ENCODE peak calls at places on chromosome 1, in ten cellular contexts. D is right atrium auricular region, B is prostate gland, I is PC-9, Y is RWPE1, X is heart left ventricle, V is breast epithelium, E is transverse colon, W is dorsolateral prefrontal cortex, G is psoas muscle. C is an unnamed sample.

GRCh38 chr1:14332158-14332557 is 266.3 kb upstream of the KAZN start:
- DNase-seq in W (no peak), G (no peak), D (no peak), X (no peak), I (no peak), E (no peak), B (no peak), V (no peak), Y (no peak), C (no peak)

GRCh38 chr1:184433928-184434502 is 47.2 kb downstream of the C1orf21 start:
- DNase-seq in B (no peak), E (no peak), W (no peak), D (no peak), I (no peak), Y (no peak), V (no peak), G (no peak), X (no peak), C (no peak)

GRCh38 chr1:230868736-230869385 is 540 bp upstream of the C1orf198 start:
- DNase-seq in D (no peak), V (peak; percentile 66), G (peak; percentile 64), Y (no peak), W (no peak), X (peak; percentile 51), B (peak; percentile 44), I (peak; percentile 71), E (peak; percentile 60), C (peak; percentile 61)

GRCh38 chr1:224380003-224380402 is 23.3 kb downstream of the CNIH4 start:
- DNase-seq in W (no peak), V (no peak), X (no peak), I (no peak), B (no peak), G (no peak), E (no peak), D (no peak), Y (no peak), C (no peak)

GRCh38 chr1:150511551-150511950 is 3.6 kb downstream of the ECM1 start:
- DNase-seq in D (no peak), Y (no peak), W (no peak), I (no peak), X (no peak), V (no peak), G (no peak), E (no peak), B (no peak), C (no peak)

GRCh38 chr1:221069956-221070355 is 190.7 kb downstream of the HLX start:
- DNase-seq in D (no peak), G (no peak), V (no peak), X (no peak), W (no peak), I (no peak), B (no peak), E (no peak), Y (no peak), C (no peak)

GRCh38 chr1:176466514-176466913 is 3.5 kb downstream of the PAPPA2 start:
- DNase-seq in B (no peak), X (no peak), E (no peak), G (no peak), W (no peak), I (peak; percentile 4), V (no peak), D (no peak), Y (peak; percentile 13), C (no peak)

GRCh38 chr1:29804181-29804899 is 568.0 kb downstream of the PTPRU start:
- DNase-seq in I (no peak), Y (no peak), G (no peak), E (no peak), B (no peak), W (no peak), V (peak; percentile 17), D (peak; percentile 11), X (no peak), C (peak; percentile 17)

GRCh38 chr1:164709541-164710287 is 150.7 kb downstream of the PBX1 start:
- DNase-seq in D (no peak), V (no peak), G (no peak), W (no peak), B (no peak), I (no peak), E (no peak), X (no peak), Y (no peak), C (no peak)

GRCh38 chr1:152783095-152783494 is 3.0 kb upstream of the LCE1E start:
- DNase-seq in W (no peak), G (no peak), B (no peak), Y (no peak), E (no peak), I (no peak), D (no peak), X (no peak), V (no peak), C (no peak)

GRCh38 chr1:224065455-224065854 is 48.5 kb upstream of the FBXO28 start:
- DNase-seq in Y (peak; percentile 59), W (no peak), I (peak; percentile 65), E (peak; percentile 62), G (no peak), B (no peak), X (no peak), V (no peak), D (no peak), C (no peak)

GRCh38 chr1:154418062-154418897 is 13.1 kb downstream of the IL6R start:
- DNase-seq in B (peak; percentile 95), V (peak; percentile 79), D (no peak), X (no peak), E (peak; percentile 92), Y (peak; percentile 97), G (peak; percentile 67), W (no peak), I (peak; percentile 92), C (peak; percentile 85)
- TF ChIP-seq CTCF in B (no peak), V (no peak), D (no peak), X (no peak), E (no peak), Y (no peak), G (no peak), W (no peak), I (no peak), C (no peak)

GRCh38 chr1:22039594-22040347 is 12.7 kb upstream of the CDC42 start:
- DNase-seq in W (no peak), V (no peak), I (peak; percentile 66), G (peak; percentile 56), Y (peak; percentile 32), D (no peak), X (peak; percentile 74), E (peak; percentile 88), B (peak; percentile 46), C (peak; percentile 85)

GRCh38 chr1:22041505-22041904 is 11.0 kb upstream of the CDC42 start:
- DNase-seq in B (peak; percentile 19), V (no peak), Y (no peak), X (no peak), W (no peak), I (no peak), G (no peak), D (no peak), E (no peak), C (no peak)

GRCh38 chr1:22043175-22043769 is 9.2 kb upstream of the CDC42 start:
- DNase-seq in W (no peak), E (no peak), V (no peak), D (no peak), Y (peak; percentile 55), I (peak; percentile 45), G (no peak), X (no peak), B (peak; percentile 82), C (no peak)

GRCh38 chr1:22037520-22037919 is 15.0 kb upstream of the CDC42 start:
- DNase-seq in E (no peak), G (no peak), I (no peak), X (no peak), D (no peak), W (no peak), B (no peak), V (no peak), Y (no peak), C (no peak)

GRCh38 chr1:22038036-22038435 is 14.5 kb upstream of the CDC42 start:
- DNase-seq in V (no peak), E (no peak), I (no peak), B (no peak), G (peak; percentile 48), D (no peak), W (no peak), X (no peak), Y (no peak), C (no peak)
- H3K27ac ChIP-seq in V (no peak overlapping the region), E (no peak overlapping the region), I (no peak overlapping the region), B (no peak overlapping the region), G (peak overlapping the region; percentile 71), D (no peak overlapping the region), W (no peak overlapping the region), X (no peak overlapping the region), Y (no peak overlapping the region), C (no peak overlapping the region)

DNA sequence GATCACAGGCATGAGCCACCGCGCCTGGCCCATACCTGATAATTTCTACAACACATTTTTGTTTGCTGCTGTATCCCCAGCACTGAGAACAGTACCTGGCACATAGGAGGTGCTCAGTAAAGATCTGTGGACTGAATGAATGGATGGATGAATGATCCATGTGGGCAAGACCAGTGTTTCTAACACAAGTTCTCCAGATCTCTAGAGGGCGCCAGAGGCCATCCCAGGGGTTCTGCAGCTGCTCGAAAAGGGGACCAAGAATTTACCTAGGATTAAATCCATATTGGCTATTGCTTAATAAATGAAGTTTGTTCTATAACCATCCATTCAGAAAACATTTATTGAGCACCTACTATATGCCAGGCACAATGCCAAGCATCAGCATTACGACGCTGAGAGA is 167.7 kb downstream of the ACTL8 start:
- DNase-seq in W (no peak), E (peak; percentile 39), D (no peak), X (no peak), B (no peak), I (peak; percentile 5), Y (peak; percentile 28), V (no peak), G (peak; percentile 19), C (no peak)
- TF ChIP-seq CTCF in W (peak; percentile 55), E (peak; percentile 18), D (peak; percentile 66), X (peak; percentile 52), B (no peak), I (peak; percentile 56), Y (peak; percentile 14), V (no peak), G (no peak), C (no peak)

GRCh38 chr1:247088967-247089366 is 10.4 kb upstream of the ZNF670 start:
- DNase-seq in I (no peak), E (no peak), D (no peak), W (no peak), V (no peak), Y (no peak), X (no peak), G (no peak), B (no peak), C (no peak)

GRCh38 chr1:247089616-247090375 is 11.2 kb upstream of the ZNF670 start:
- DNase-seq in E (no peak), X (no peak), G (no peak), Y (no peak), V (no peak), W (no peak), D (no peak), I (no peak), B (no peak), C (no peak)

GRCh38 chr1:247087256-247087655 is 8.6 kb upstream of the ZNF670 start:
- DNase-seq in X (no peak), I (no peak), V (no peak), E (no peak), W (no peak), G (no peak), D (no peak), B (no peak), Y (no peak), C (no peak)

GRCh38 chr1:247084771-247085170 is 6.2 kb upstream of the ZNF670 start:
- DNase-seq in E (no peak), X (no peak), B (no peak), Y (no peak), G (no peak), W (no peak), I (no peak), V (no peak), D (no peak), C (no peak)

GRCh38 chr1:247085310-247085709 is 6.7 kb upstream of the ZNF670 start:
- DNase-seq in V (no peak), X (no peak), E (no peak), Y (no peak), D (no peak), I (no peak), W (no peak), B (no peak), G (no peak), C (no peak)
- H3K27ac ChIP-seq in V (no peak overlapping the region), X (no peak overlapping the region), E (no peak overlapping the region), Y (no peak overlapping the region), D (no peak overlapping the region), I (no peak overlapping the region), W (no peak overlapping the region), B (no peak overlapping the region), G (no peak overlapping the region), C (no peak overlapping the region)